ENCODE peak calls at places on chromosome 20, in nine cellular contexts. O is HAP-1; D is EL; R is NCI-H1105; A is COR-L47; V is activated naive CD8-positive, alpha-beta T cell treated with anti-CD3 and anti-CD28 coated beads, Interleukin-2, amount 50 U/mL, for 24 hours; E is NCI-H1092 treated with DMSO at 0.1 percent for 48 hours; T is Peyer's patch; X is mammary epithelial cell. Z is an unnamed sample.

GRCh38 chr20:5535211-5535756 is 214.9 kb upstream of the SHLD1 start:
- DNase-seq in E (no peak), X (peak), O (no peak), A (no peak), V (no peak), D (peak), R (no peak), T (no peak), Z (no peak)

GRCh38 chr20:25216199-25216945 is 20.9 kb downstream of the ENTPD6 start:
- DNase-seq in D (no peak), V (no peak), X (no peak), T (no peak), R (no peak), E (no peak), A (no peak), O (no peak), Z (no peak)

GRCh38 chr20:34771680-34772081 is 53.8 kb downstream of the NCOA6 start:
- DNase-seq in R (no peak), A (no peak), D (peak), T (no peak), X (peak), O (no peak), V (no peak), E (no peak), Z (no peak)

GRCh38 chr20:32564921-32565734 is 20.0 kb downstream of the NOL4L start:
- DNase-seq in E (no peak), O (no peak), T (no peak), X (no peak), R (no peak), D (no peak), V (no peak), A (no peak), Z (no peak)

GRCh38 chr20:9161308-9161707 is 92.4 kb downstream of the PLCB4 start:
- DNase-seq in O (no peak), R (no peak), D (no peak), A (no peak), T (no peak), V (no peak), X (no peak), E (no peak), Z (no peak)

GRCh38 chr20:13219327-13220193 is 1.5 kb upstream of the ISM1 start:
- DNase-seq in V (no peak), T (no peak), O (no peak), E (no peak), A (no peak), X (no peak), R (no peak), D (no peak), Z (no peak)

GRCh38 chr20:49762940-49763766 is 49.5 kb upstream of the B4GALT5 start:
- DNase-seq in T (no peak), O (no peak), X (peak), D (no peak), V (no peak), R (no peak), A (no peak), E (no peak), Z (no peak)

GRCh38 chr20:8853805-8854338 is 215.0 kb upstream of the PLCB4 start:
- DNase-seq in D (peak), R (peak), X (peak), E (peak), T (no peak), A (peak), V (no peak), O (peak), Z (no peak)

GRCh38 chr20:58910473-58910872 is 58.0 kb downstream of the GNAS start:
- DNase-seq in X (no peak), E (no peak), T (no peak), A (no peak), D (no peak), V (no peak), R (no peak), O (no peak), Z (no peak)

GRCh38 chr20:2242678-2243077 is 53.1 kb upstream of the TGM3 start:
- DNase-seq in A (no peak), E (no peak), X (no peak), T (no peak), O (no peak), R (no peak), D (no peak), V (no peak), Z (no peak)

GRCh38 chr20:63090052-63090451 is 83.3 kb upstream of the BHLHE23 start:
- DNase-seq in O (no peak), D (no peak), X (no peak), A (no peak), T (no peak), R (no peak), E (no peak), V (no peak), Z (no peak)

GRCh38 chr20:40232288-40232687 is 456.7 kb downstream of the MAFB start:
- DNase-seq in D (no peak), T (no peak), A (no peak), E (no peak), X (no peak), R (no peak), V (no peak), O (no peak), Z (no peak)

GRCh38 chr20:19256085-19256484 is 43.6 kb downstream of the SLC24A3 start:
- DNase-seq in E (no peak), T (no peak), R (no peak), D (peak), V (no peak), X (peak), O (no peak), A (no peak), Z (no peak)

GRCh38 chr20:43409041-43409913 is 48.4 kb upstream of the SRSF6 start:
- DNase-seq in R (peak), V (no peak), A (no peak), E (peak), D (peak), O (peak), T (no peak), X (peak), Z (peak)

GRCh38 chr20:56422824-56423189 is 10.7 kb downstream of the CASS4 start:
- DNase-seq in T (no peak), A (no peak), V (no peak), R (no peak), X (no peak), E (no peak), O (no peak), D (no peak), Z (no peak)

GRCh38 chr20:56779452-56780143 is 150.5 kb downstream of the TFAP2C start:
- DNase-seq in E (no peak), T (no peak), A (no peak), R (no peak), O (no peak), V (no peak), D (no peak), X (no peak), Z (no peak)